ENCODE peak calls at places on chromosomes 6 and 20, in six cellular contexts. One of them, this sample, is unnamed.

GRCh38 chr6:12014027-12014872 is 2.1 kb downstream of the HIVEP1 start:
- DNase-seq in AG04450: no peak
- DNase-seq in epithelial cell of esophagus: peak; percentile 63
- DNase-seq in tibial artery: no peak
- DNase-seq in GM13977: no peak
- DNase-seq in sigmoid colon: no peak
- DNase-seq in this sample: no peak

GRCh38 chr6:4459981-4460380 is 316.2 kb upstream of the CDYL start:
- DNase-seq in AG04450: no peak
- DNase-seq in tibial artery: no peak
- DNase-seq in epithelial cell of esophagus: no peak
- DNase-seq in GM13977: no peak
- DNase-seq in sigmoid colon: no peak
- DNase-seq in this sample: no peak

GRCh38 chr20:62355527-62356142 is 11.5 kb downstream of the LAMA5 start:
- DNase-seq in GM13977: no peak
- DNase-seq in sigmoid colon: peak; percentile 88
- DNase-seq in epithelial cell of esophagus: peak; percentile 61
- DNase-seq in tibial artery: peak; percentile 91
- DNase-seq in AG04450: no peak
- DNase-seq in this sample: no peak

GRCh38 chr6:1770435-1770843 is 160.7 kb downstream of the FOXC1 start:
- DNase-seq in sigmoid colon: no peak
- DNase-seq in AG04450: no peak
- DNase-seq in GM13977: no peak
- DNase-seq in tibial artery: no peak
- DNase-seq in epithelial cell of esophagus: no peak
- DNase-seq in this sample: no peak

GRCh38 chr6:45049188-45049843 is 278.8 kb upstream of the RUNX2 start:
- DNase-seq in epithelial cell of esophagus: peak; percentile 36
- DNase-seq in sigmoid colon: no peak
- DNase-seq in tibial artery: no peak
- DNase-seq in AG04450: no peak
- DNase-seq in GM13977: no peak
- DNase-seq in this sample: no peak

GRCh38 chr20:35547319-35547718 is 5.4 kb downstream of the ERGIC3 start:
- DNase-seq in sigmoid colon: no peak
- DNase-seq in GM13977: no peak
- DNase-seq in tibial artery: no peak
- DNase-seq in epithelial cell of esophagus: no peak
- DNase-seq in AG04450: no peak
- DNase-seq in this sample: no peak

GRCh38 chr20:34364013-34364382 is 925 bp downstream of the ITCH start:
- DNase-seq in GM13977: no peak
- DNase-seq in sigmoid colon: no peak
- DNase-seq in AG04450: no peak
- DNase-seq in tibial artery: no peak
- DNase-seq in epithelial cell of esophagus: peak; percentile 33
- DNase-seq in this sample: no peak

GRCh38 chr6:17475845-17476244 is 82.5 kb downstream of the CAP2 start:
- DNase-seq in GM13977: no peak
- DNase-seq in sigmoid colon: no peak
- DNase-seq in AG04450: no peak
- DNase-seq in tibial artery: no peak
- DNase-seq in epithelial cell of esophagus: no peak
- DNase-seq in this sample: no peak

GRCh38 chr6:49839162-49839561 is 27.2 kb downstream of the CRISP1 start:
- DNase-seq in epithelial cell of esophagus: no peak
- DNase-seq in tibial artery: no peak
- DNase-seq in AG04450: no peak
- DNase-seq in GM13977: no peak
- DNase-seq in sigmoid colon: no peak
- DNase-seq in this sample: no peak

GRCh38 chr20:7650481-7650880 is 289.8 kb downstream of the HAO1 start:
- DNase-seq in sigmoid colon: no peak
- DNase-seq in AG04450: no peak
- DNase-seq in tibial artery: no peak
- DNase-seq in GM13977: no peak
- DNase-seq in epithelial cell of esophagus: no peak
- DNase-seq in this sample: no peak

GRCh38 chr6:139534472-139535115 is 160.1 kb upstream of the CITED2 start:
- DNase-seq in AG04450: no peak
- DNase-seq in tibial artery: no peak
- DNase-seq in epithelial cell of esophagus: no peak
- DNase-seq in sigmoid colon: no peak
- DNase-seq in GM13977: no peak
- DNase-seq in this sample: no peak

GRCh38 chr6:27562027-27562410 is 89.1 kb upstream of the ZNF184 start:
- DNase-seq in sigmoid colon: no peak
- DNase-seq in GM13977: no peak
- DNase-seq in AG04450: no peak
- DNase-seq in tibial artery: no peak
- DNase-seq in epithelial cell of esophagus: peak; percentile 53
- DNase-seq in this sample: no peak

GRCh38 chr20:60203451-60203850 is 245.2 kb downstream of the CDH26 start:
- DNase-seq in epithelial cell of esophagus: peak; percentile 71
- DNase-seq in GM13977: no peak
- DNase-seq in tibial artery: no peak
- DNase-seq in sigmoid colon: no peak
- DNase-seq in AG04450: no peak
- DNase-seq in this sample: no peak

GRCh38 chr20:56689852-56690485 is 60.9 kb downstream of the TFAP2C start:
- DNase-seq in sigmoid colon: no peak
- DNase-seq in AG04450: no peak
- DNase-seq in tibial artery: no peak
- DNase-seq in GM13977: no peak
- DNase-seq in epithelial cell of esophagus: peak; percentile 9
- DNase-seq in this sample: no peak
- TF ChIP-seq CTCF in sigmoid colon: no peak
- TF ChIP-seq CTCF in AG04450: no peak
- TF ChIP-seq CTCF in tibial artery: no peak
- TF ChIP-seq CTCF in GM13977: no peak
- TF ChIP-seq CTCF in epithelial cell of esophagus: no peak
- TF ChIP-seq CTCF in this sample: no peak

DNA sequence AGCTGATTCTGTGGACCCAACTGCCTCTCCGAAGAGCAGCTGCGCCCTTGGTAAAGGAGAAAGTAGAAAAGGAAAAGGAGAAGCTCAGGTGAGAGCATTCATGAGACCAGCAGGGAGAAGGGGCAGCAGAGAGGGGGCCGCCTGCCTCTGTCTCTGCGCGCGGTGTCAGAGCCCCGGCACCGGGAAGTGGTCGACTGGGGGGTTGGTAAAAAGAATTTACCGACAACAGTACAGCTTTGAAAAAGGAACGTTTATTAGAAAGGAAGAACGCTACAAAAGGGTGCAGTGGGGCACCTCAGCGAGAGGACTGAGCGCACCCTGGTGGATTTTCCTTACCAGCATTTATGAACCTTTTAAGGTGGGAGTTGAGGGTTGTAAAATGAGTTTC is 61.9 kb downstream of the GPR6 start:
- DNase-seq in tibial artery: no peak
- DNase-seq in epithelial cell of esophagus: peak; percentile 54
- DNase-seq in sigmoid colon: no peak
- DNase-seq in GM13977: peak; percentile 43
- DNase-seq in AG04450: no peak
- DNase-seq in this sample: peak; percentile 62
- TF ChIP-seq CTCF in tibial artery: no peak
- TF ChIP-seq CTCF in epithelial cell of esophagus: peak; percentile 61
- TF ChIP-seq CTCF in sigmoid colon: no peak
- TF ChIP-seq CTCF in GM13977: peak; percentile 50
- TF ChIP-seq CTCF in AG04450: peak; percentile 52
- TF ChIP-seq CTCF in this sample: no peak

GRCh38 chr6:39867592-39867991 is 66.7 kb downstream of the MOCS1 start:
- DNase-seq in GM13977: no peak
- DNase-seq in sigmoid colon: peak; percentile 60
- DNase-seq in AG04450: no peak
- DNase-seq in tibial artery: peak; percentile 40
- DNase-seq in epithelial cell of esophagus: no peak
- DNase-seq in this sample: no peak

GRCh38 chr6:39865011-39865888 is 69.0 kb downstream of the MOCS1 start:
- DNase-seq in AG04450: no peak
- DNase-seq in sigmoid colon: peak; percentile 84
- DNase-seq in epithelial cell of esophagus: no peak
- DNase-seq in GM13977: peak; percentile 69
- DNase-seq in tibial artery: peak; percentile 85
- DNase-seq in this sample: peak; percentile 78

GRCh38 chr6:39876111-39876510 is 58.2 kb downstream of the MOCS1 start:
- DNase-seq in GM13977: no peak
- DNase-seq in AG04450: no peak
- DNase-seq in tibial artery: no peak
- DNase-seq in epithelial cell of esophagus: no peak
- DNase-seq in sigmoid colon: no peak
- DNase-seq in this sample: no peak

GRCh38 chr6:39873439-39873838 is 60.8 kb downstream of the MOCS1 start:
- DNase-seq in GM13977: no peak
- DNase-seq in AG04450: no peak
- DNase-seq in sigmoid colon: peak; percentile 46
- DNase-seq in tibial artery: no peak
- DNase-seq in epithelial cell of esophagus: no peak
- DNase-seq in this sample: no peak

DNA sequence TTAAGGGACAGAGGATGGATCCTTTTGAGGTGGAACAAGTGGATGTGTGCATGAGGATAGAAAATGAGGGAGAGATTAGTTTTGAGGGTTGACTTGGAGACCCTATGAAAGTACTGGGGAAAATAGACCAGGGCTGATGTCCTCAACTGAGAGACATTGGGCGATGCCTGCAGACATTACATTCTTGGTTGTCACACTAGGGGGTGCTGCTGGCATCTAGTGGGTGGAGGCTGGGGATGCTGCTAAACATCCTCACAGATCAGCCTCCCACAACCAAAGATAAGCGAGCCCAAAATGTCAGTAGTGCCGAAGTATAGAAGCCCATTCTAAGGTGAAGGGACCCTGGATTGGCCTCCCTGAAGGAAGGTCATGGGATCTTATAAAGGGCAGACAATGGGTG is 63.3 kb downstream of the MOCS1 start:
- DNase-seq in sigmoid colon: no peak
- DNase-seq in epithelial cell of esophagus: no peak
- DNase-seq in GM13977: no peak
- DNase-seq in AG04450: no peak
- DNase-seq in tibial artery: no peak
- DNase-seq in this sample: no peak
- TF ChIP-seq CTCF in sigmoid colon: no peak
- TF ChIP-seq CTCF in epithelial cell of esophagus: no peak
- TF ChIP-seq CTCF in GM13977: peak; percentile 14
- TF ChIP-seq CTCF in AG04450: no peak
- TF ChIP-seq CTCF in tibial artery: no peak
- TF ChIP-seq CTCF in this sample: no peak

GRCh38 chr6:81750660-81751387 is 1.7 kb downstream of the TENT5A start:
- DNase-seq in epithelial cell of esophagus: peak; percentile 66
- DNase-seq in tibial artery: no peak
- DNase-seq in AG04450: no peak
- DNase-seq in sigmoid colon: no peak
- DNase-seq in GM13977: no peak
- DNase-seq in this sample: no peak
- TF ChIP-seq CTCF in epithelial cell of esophagus: no peak
- TF ChIP-seq CTCF in tibial artery: no peak
- TF ChIP-seq CTCF in AG04450: no peak
- TF ChIP-seq CTCF in sigmoid colon: no peak
- TF ChIP-seq CTCF in GM13977: no peak
- TF ChIP-seq CTCF in this sample: no peak

GRCh38 chr6:20876016-20876415 is 341.8 kb downstream of the CDKAL1 start:
- DNase-seq in epithelial cell of esophagus: no peak
- DNase-seq in AG04450: peak; percentile 53
- DNase-seq in GM13977: no peak
- DNase-seq in tibial artery: no peak
- DNase-seq in sigmoid colon: no peak
- DNase-seq in this sample: no peak
- TF ChIP-seq CTCF in epithelial cell of esophagus: no peak
- TF ChIP-seq CTCF in AG04450: no peak
- TF ChIP-seq CTCF in GM13977: no peak
- TF ChIP-seq CTCF in tibial artery: no peak
- TF ChIP-seq CTCF in sigmoid colon: no peak
- TF ChIP-seq CTCF in this sample: no peak

DNA sequence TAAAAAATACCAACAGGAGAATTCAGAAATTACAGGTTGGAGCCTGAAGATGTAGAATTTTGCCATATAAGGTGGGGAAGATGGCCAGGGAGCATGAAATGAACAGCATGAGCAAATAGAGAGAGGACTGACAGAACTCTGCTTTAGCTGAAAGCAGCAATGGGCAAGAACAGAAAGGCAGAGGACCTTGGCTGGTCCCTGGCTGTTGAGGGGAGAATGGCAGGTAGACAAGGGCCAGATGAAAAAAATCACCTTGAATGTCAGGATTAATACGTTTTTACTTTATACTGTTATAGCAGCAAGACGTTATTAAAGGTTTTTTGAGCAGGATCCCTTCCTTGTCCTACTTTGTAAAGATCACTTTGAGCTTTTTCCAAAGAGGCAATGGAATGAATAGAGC is 991 bp downstream of the PPIL1 start:
- DNase-seq in AG04450: no peak
- DNase-seq in GM13977: peak; percentile 47
- DNase-seq in tibial artery: no peak
- DNase-seq in sigmoid colon: no peak
- DNase-seq in epithelial cell of esophagus: peak; percentile 40
- DNase-seq in this sample: no peak
- TF ChIP-seq CTCF in AG04450: no peak
- TF ChIP-seq CTCF in GM13977: peak; percentile 18
- TF ChIP-seq CTCF in tibial artery: no peak
- TF ChIP-seq CTCF in sigmoid colon: no peak
- TF ChIP-seq CTCF in epithelial cell of esophagus: peak; percentile 53
- TF ChIP-seq CTCF in this sample: no peak

GRCh38 chr6:157281570-157281969 is 41.7 kb downstream of the TMEM242 start:
- DNase-seq in epithelial cell of esophagus: no peak
- DNase-seq in AG04450: no peak
- DNase-seq in sigmoid colon: no peak
- DNase-seq in GM13977: no peak
- DNase-seq in tibial artery: no peak
- DNase-seq in this sample: no peak
- TF ChIP-seq CTCF in epithelial cell of esophagus: peak; percentile 25
- TF ChIP-seq CTCF in AG04450: peak; percentile 27
- TF ChIP-seq CTCF in sigmoid colon: peak; percentile 38
- TF ChIP-seq CTCF in GM13977: no peak
- TF ChIP-seq CTCF in tibial artery: peak; percentile 11
- TF ChIP-seq CTCF in this sample: peak; percentile 23

DNA sequence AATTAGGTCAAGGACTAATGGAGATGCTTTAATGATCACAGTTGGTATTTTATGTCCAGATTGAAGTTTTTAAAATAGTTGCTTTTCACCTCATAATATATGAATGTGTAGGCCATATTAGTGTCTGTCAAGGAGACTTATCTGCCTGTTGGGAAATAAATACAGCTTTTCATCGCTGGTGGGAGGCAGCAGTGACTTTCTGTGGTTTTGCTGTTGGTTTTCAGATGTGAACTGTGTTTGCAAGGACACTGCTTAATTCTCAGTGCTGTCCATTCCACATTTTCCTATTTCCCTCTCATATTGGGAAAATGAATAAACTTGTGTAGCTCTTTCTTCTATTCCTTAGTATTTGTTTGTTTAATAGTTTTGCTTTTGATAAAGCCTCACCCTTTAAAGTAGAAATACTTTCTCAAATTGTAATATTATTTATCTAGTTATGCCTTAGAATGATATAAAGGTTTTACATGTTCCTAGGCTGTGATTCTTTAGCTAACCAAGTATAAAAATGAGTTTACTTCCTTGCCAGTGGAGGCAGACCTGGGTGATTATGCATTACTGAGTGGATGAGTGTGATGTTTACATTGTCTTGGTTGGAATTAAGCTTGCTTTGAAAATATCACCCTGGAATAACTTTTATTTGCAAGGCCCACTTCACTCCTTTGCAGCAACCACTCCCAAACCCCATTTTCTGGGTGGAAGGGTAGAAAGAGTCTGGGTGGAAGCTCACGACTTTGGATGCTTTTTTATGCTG is 3.3 kb downstream of the PLCB4 start:
- DNase-seq in GM13977: no peak
- DNase-seq in sigmoid colon: no peak
- DNase-seq in epithelial cell of esophagus: peak; percentile 29
- DNase-seq in AG04450: no peak
- DNase-seq in tibial artery: no peak
- DNase-seq in this sample: no peak
- TF ChIP-seq CTCF in GM13977: no peak
- TF ChIP-seq CTCF in sigmoid colon: no peak
- TF ChIP-seq CTCF in epithelial cell of esophagus: no peak
- TF ChIP-seq CTCF in AG04450: peak; percentile 36
- TF ChIP-seq CTCF in tibial artery: no peak
- TF ChIP-seq CTCF in this sample: no peak